ENCODE peak calls at places on chromosomes 7 and 10, in seven cellular contexts. F, G, C, P, Y, D and A are unnamed samples.

GRCh38 chr7:139023076-139023475 is 12.8 kb downstream of the ZC3HAV1L start:
- DNase-seq in F (no peak), G (no peak), C (no peak), P (no peak), Y (no peak), D (no peak), A (no peak)

GRCh38 chr7:105387621-105388372 is 924 bp downstream of the SRPK2 start:
- DNase-seq in F (peak), G (peak), C (peak), P (no peak), Y (peak), D (peak), A (no peak)

GRCh38 chr10:4068255-4069028 is 283.4 kb upstream of the KLF6 start:
- DNase-seq in F (no peak), G (no peak), C (peak), P (no peak), Y (no peak), D (no peak), A (no peak)

GRCh38 chr7:46239856-46240255 is 318.8 kb upstream of the IGFBP3 start:
- DNase-seq in F (no peak), G (no peak), C (no peak), P (no peak), Y (no peak), D (no peak), A (no peak)

GRCh38 chr10:105964009-105964408 is 1200.5 kb downstream of the SORCS1 start:
- DNase-seq in F (no peak), G (no peak), C (no peak), P (no peak), Y (no peak), D (no peak), A (no peak)

GRCh38 chr7:99422091-99422624 is 13.4 kb downstream of the BUD31 start:
- DNase-seq in F (no peak), G (no peak), C (no peak), P (no peak), Y (no peak), D (no peak), A (no peak)

GRCh38 chr10:91643700-91644099 is 10.8 kb upstream of the PPP1R3C start:
- DNase-seq in F (no peak), G (no peak), C (no peak), P (no peak), Y (no peak), D (no peak), A (no peak)

GRCh38 chr10:62244785-62245595 is 23.7 kb downstream of the RTKN2 start:
- DNase-seq in F (peak), G (no peak), C (no peak), P (no peak), Y (no peak), D (peak), A (no peak)

GRCh38 chr10:18233775-18234174 is 93.6 kb downstream of the CACNB2 start:
- DNase-seq in F (no peak), G (no peak), C (no peak), P (no peak), Y (no peak), D (no peak), A (no peak)

GRCh38 chr10:102654566-102654965 is 10.3 kb downstream of the TRIM8 start:
- DNase-seq in F (no peak), G (no peak), C (no peak), P (no peak), Y (no peak), D (no peak), A (no peak)

GRCh38 chr7:33952824-33953223 is 47.5 kb downstream of the BMPER start:
- DNase-seq in F (no peak), G (no peak), C (no peak), P (peak), Y (no peak), D (no peak), A (no peak)

GRCh38 chr10:72065439-72066025 is 22.8 kb downstream of the SPOCK2 start:
- DNase-seq in F (no peak), G (no peak), C (no peak), P (no peak), Y (no peak), D (no peak), A (no peak)

GRCh38 chr10:102342958-102343357 is 52.5 kb upstream of the NFKB2 start:
- DNase-seq in F (no peak), G (no peak), C (no peak), P (peak), Y (no peak), D (no peak), A (peak)

GRCh38 chr7:128830231-128831177 is at the start of gene FLNC:
- DNase-seq in F (no peak), G (no peak), C (peak), P (no peak), Y (no peak), D (no peak), A (no peak)

GRCh38 chr7:103887853-103888602 is 101.4 kb downstream of the RELN start:
- DNase-seq in F (no peak), G (no peak), C (peak), P (no peak), Y (no peak), D (no peak), A (no peak)

GRCh38 chr10:77522268-77522809 is 115.3 kb downstream of the KCNMA1 start:
- DNase-seq in F (no peak), G (no peak), C (no peak), P (no peak), Y (no peak), D (no peak), A (no peak)

GRCh38 chr10:29895436-29895835 is 163.9 kb downstream of the JCAD start:
- DNase-seq in F (no peak), G (no peak), C (peak), P (peak), Y (no peak), D (peak), A (peak)

GRCh38 chr7:125747966-125748365 is 818.3 kb upstream of the POT1 start:
- DNase-seq in F (no peak), G (no peak), C (no peak), P (no peak), Y (no peak), D (no peak), A (no peak)

GRCh38 chr7:116210345-116211005 is at the start of gene TES:
- DNase-seq in F (peak), G (peak), C (peak), P (no peak), Y (peak), D (peak), A (no peak)

GRCh38 chr10:121942749-121943148 is 14.9 kb upstream of the ATE1 start:
- DNase-seq in F (no peak), G (no peak), C (peak), P (peak), Y (no peak), D (no peak), A (peak)